ENCODE peak calls at places on chromosomes 4 and X, in eight cellular contexts. Y is GM06990; K is right lobe of liver; X is CD8-positive, alpha-beta T cell; U is endodermal cell; B is CD4-positive, alpha-beta memory T cell; Q is tibial artery; N is IMR-90. C is an unnamed sample.

GRCh38 chr4:7313361-7313811 is 121.0 kb downstream of the SORCS2 start:
- DNase-seq in N (no peak), X (no peak), Y (no peak), K (no peak), U (no peak), B (no peak), Q (no peak), C (no peak)

GRCh38 chr4:145045180-145045579 is 52.8 kb downstream of the ANAPC10 start:
- DNase-seq in X (no peak), K (no peak), B (no peak), Q (no peak), U (no peak), N (no peak), Y (peak; percentile 17), C (no peak)

GRCh38 chrX:24241822-24242648 is 71.8 kb downstream of the SUPT20HL2 start:
- DNase-seq in U (peak; percentile 52), K (no peak), X (no peak), Q (no peak), Y (no peak), N (peak; percentile 39), B (no peak), C (no peak)

GRCh38 chr4:152929888-152930287 is 6.2 kb upstream of the FHDC1 start:
- DNase-seq in X (no peak), U (peak; percentile 64), B (no peak), Y (no peak), N (no peak), Q (no peak), K (no peak), C (no peak)

GRCh38 chrX:17606211-17606610 is 131.1 kb upstream of the SCML1 start:
- DNase-seq in N (peak; percentile 19), U (no peak), Q (no peak), B (no peak), Y (no peak), K (no peak), X (no peak), C (no peak)

GRCh38 chrX:24838624-24839023 is 144.9 kb downstream of the POLA1 start:
- DNase-seq in Y (no peak), U (no peak), Q (no peak), N (peak; percentile 50), K (no peak), X (no peak), B (no peak), C (no peak)

GRCh38 chrX:108270739-108271396 is 167.4 kb downstream of the COL4A6 start:
- DNase-seq in Y (no peak), U (no peak), N (peak; percentile 12), K (no peak), X (no peak), B (no peak), Q (no peak), C (no peak)

GRCh38 chrX:53049127-53049517 is 533 bp downstream of the GPR173 start:
- DNase-seq in U (peak; percentile 50), N (no peak), B (no peak), X (no peak), Y (no peak), K (no peak), Q (no peak), C (no peak)

GRCh38 chr4:76547167-76547760 is 112.2 kb downstream of the SHROOM3 start:
- DNase-seq in Y (no peak), Q (no peak), U (no peak), X (no peak), N (no peak), B (no peak), K (no peak), C (no peak)

GRCh38 chr4:66489783-66490452 is 819.6 kb upstream of the EPHA5 start:
- DNase-seq in Q (no peak), X (no peak), Y (no peak), B (no peak), K (no peak), N (peak; percentile 65), U (no peak), C (no peak)

GRCh38 chr4:180059216-180059881 is 2183.9 kb upstream of the TENM3 start:
- DNase-seq in N (no peak), B (no peak), K (no peak), U (peak; percentile 84), X (no peak), Y (peak; percentile 53), Q (no peak), C (no peak)

GRCh38 chr4:145539677-145540076 is 58.0 kb downstream of the SMAD1 start:
- DNase-seq in N (no peak), X (no peak), B (no peak), K (no peak), Y (no peak), Q (no peak), U (no peak), C (no peak)

GRCh38 chr4:53859305-53859704 is 205.1 kb downstream of the CHIC2 start:
- DNase-seq in N (no peak), Q (no peak), B (no peak), K (no peak), U (no peak), Y (no peak), X (no peak), C (no peak)

GRCh38 chrX:45295587-45295986 is 94.9 kb upstream of the DIPK2B start:
- DNase-seq in K (no peak), U (no peak), Q (no peak), N (peak; percentile 36), B (no peak), Y (no peak), X (no peak), C (no peak)

GRCh38 chrX:78652971-78653822 is 5.9 kb downstream of the RTL3 start:
- DNase-seq in Y (peak; percentile 31), X (no peak), N (peak; percentile 85), K (no peak), B (no peak), U (no peak), Q (no peak), C (no peak)

GRCh38 chrX:677376-677775 is 46.8 kb downstream of the SHOX start:
- DNase-seq in N (no peak), Q (no peak), U (no peak), X (no peak), Y (no peak), K (no peak), B (no peak), C (no peak)

GRCh38 chrX:57918750-57919436 is 8.6 kb upstream of the ZXDA start:
- DNase-seq in K (no peak), U (peak; percentile 56), Y (no peak), X (no peak), B (no peak), Q (peak; percentile 59), N (peak; percentile 17), C (no peak)

GRCh38 chrX:131588995-131589394 is 45.1 kb downstream of the OR13H1 start:
- DNase-seq in Q (no peak), K (no peak), B (no peak), N (no peak), Y (no peak), U (no peak), X (no peak), C (no peak)

GRCh38 chr4:187362937-187363336 is 632.6 kb upstream of the ZFP42 start:
- DNase-seq in X (no peak), U (no peak), Q (no peak), K (no peak), B (no peak), Y (no peak), N (no peak), C (no peak)

GRCh38 chrX:129634541-129634940 is 20.2 kb downstream of the APLN start:
- DNase-seq in U (no peak), Q (no peak), K (no peak), Y (no peak), N (no peak), B (no peak), X (no peak), C (no peak)

DNA sequence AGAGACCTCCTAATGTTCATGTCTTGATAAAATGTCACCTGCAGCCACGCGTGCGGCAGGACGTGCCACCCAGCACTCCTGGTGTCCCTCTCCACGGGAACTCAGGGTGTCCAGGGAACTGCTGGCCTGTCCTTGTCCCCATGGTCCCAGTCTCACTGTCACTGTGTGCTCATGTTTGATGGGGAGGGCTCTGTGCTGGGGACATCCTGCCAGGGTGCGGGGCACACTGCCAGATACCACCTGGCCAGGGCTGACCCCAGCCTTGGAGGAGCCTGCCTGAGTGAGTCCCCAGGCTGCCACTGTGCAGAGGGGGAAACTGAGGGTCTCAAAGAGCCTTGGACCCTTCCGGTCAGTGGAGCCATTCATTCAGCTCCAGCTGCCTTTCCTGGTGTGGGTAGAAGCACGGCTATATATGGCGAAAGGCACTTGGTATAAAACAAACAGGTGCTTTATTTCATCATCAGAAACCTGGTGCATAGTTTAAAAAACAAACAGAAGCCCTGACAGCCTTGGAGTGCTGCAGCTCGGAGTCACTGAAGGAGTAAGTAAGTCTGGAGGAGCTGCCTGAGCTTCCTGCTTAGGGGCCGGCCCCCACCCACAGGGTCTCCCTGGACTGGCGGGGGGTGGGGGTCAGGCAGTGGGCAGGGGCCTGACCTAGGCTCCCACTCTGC is 32.9 kb downstream of the NOP14 start:
- DNase-seq in X (no peak), B (no peak), N (no peak), Y (no peak), U (no peak), K (peak; percentile 59), Q (peak; percentile 63), C (peak; percentile 58)
- H3K36me3 ChIP-seq in X (peaks cover 22% of the 10 kb centered on the region), B (peaks cover 52% of the 10 kb centered on the region), N (peaks cover 67% of the 10 kb centered on the region), Y (peaks cover 33% of the 10 kb centered on the region), U (peaks cover 59% of the 10 kb centered on the region), K (no peaks in the 10 kb centered on the region), Q (peaks cover 24% of the 10 kb centered on the region), C (no peaks in the 10 kb centered on the region)

GRCh38 chr4:169133932-169134331 is 123.9 kb upstream of the CBR4 start:
- DNase-seq in N (no peak), Q (peak; percentile 68), U (no peak), K (peak; percentile 56), X (no peak), Y (no peak), B (no peak), C (no peak)
- H3K36me3 ChIP-seq in N (peaks cover 35% of the 10 kb centered on the region), Q (peaks cover 12% of the 10 kb centered on the region), U (peaks cover 90% of the 10 kb centered on the region), K (no peaks in the 10 kb centered on the region), X (no peaks in the 10 kb centered on the region), Y (peaks cover 3% of the 10 kb centered on the region), B (no peaks in the 10 kb centered on the region), C (no peaks in the 10 kb centered on the region)

GRCh38 chr4:73075832-73076231 is 6.3 kb upstream of the COX18 start:
- DNase-seq in B (no peak), Y (no peak), K (no peak), Q (no peak), N (no peak), X (no peak), U (no peak), C (no peak)

GRCh38 chr4:73086095-73086869 is 16.8 kb upstream of the COX18 start:
- DNase-seq in X (no peak), U (no peak), Y (no peak), B (no peak), N (no peak), Q (no peak), K (no peak), C (no peak)

DNA sequence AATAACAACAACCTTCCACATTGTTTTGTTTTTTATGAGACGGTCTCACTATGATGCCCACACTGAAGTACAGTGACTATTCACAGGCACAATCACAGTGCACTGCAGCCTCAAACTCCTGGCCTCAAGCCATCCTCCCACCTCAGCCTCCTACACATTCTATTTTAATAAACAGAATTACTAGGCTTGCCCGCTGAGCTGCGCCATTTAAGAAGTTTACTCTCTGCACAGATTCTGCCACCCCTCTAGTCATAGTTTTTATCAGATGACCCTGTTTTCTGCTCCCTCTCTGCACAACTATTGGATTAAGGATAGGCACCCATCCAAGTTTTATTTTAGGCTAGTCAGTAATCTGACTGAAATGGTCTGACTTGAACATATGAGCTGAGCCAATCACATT is 11.3 kb upstream of the COX18 start:
- DNase-seq in X (no peak), U (no peak), Q (no peak), K (no peak), B (no peak), N (no peak), Y (no peak), C (no peak)
- H3K36me3 ChIP-seq in X (peaks cover 12% of the 10 kb centered on the region), U (peaks cover 77% of the 10 kb centered on the region), Q (peaks cover 34% of the 10 kb centered on the region), K (peaks cover 12% of the 10 kb centered on the region), B (peaks cover 14% of the 10 kb centered on the region), N (peaks cover 34% of the 10 kb centered on the region), Y (peaks cover 4% of the 10 kb centered on the region), C (peaks cover 7% of the 10 kb centered on the region)

GRCh38 chr4:61851126-61851525 is 651.0 kb downstream of the ADGRL3 start:
- DNase-seq in N (no peak), Q (no peak), K (no peak), X (no peak), B (no peak), U (no peak), Y (no peak), C (no peak)
- H3K36me3 ChIP-seq in N (no peaks in the 10 kb centered on the region), Q (no peaks in the 10 kb centered on the region), K (no peaks in the 10 kb centered on the region), X (no peaks in the 10 kb centered on the region), B (no peaks in the 10 kb centered on the region), U (no peaks in the 10 kb centered on the region), Y (no peaks in the 10 kb centered on the region), C (no peaks in the 10 kb centered on the region)

C was measured in aorta.